ENCODE peak calls at places on chromosomes 16 and 17, in six cellular contexts. One of them, this sample, is unnamed.
A peak's percentile ranks its signal among the peaks of the same experiment; 100 is the strongest.

GRCh38 chr17:77961741-77962140 is 3.2 kb downstream of the TNRC6C start:
- DNase-seq in CD4-positive, alpha-beta memory T cell: no peak
- DNase-seq in hepatic stellate cell: no peak
- DNase-seq in right cardiac atrium: no peak
- DNase-seq in nucleus accumbens: no peak
- DNase-seq in cardiac fibroblast: no peak
- DNase-seq in this sample: no peak

GRCh38 chr17:49217651-49218413 is 7.3 kb downstream of the ABI3 start:
- DNase-seq in hepatic stellate cell: no peak
- DNase-seq in nucleus accumbens: no peak
- DNase-seq in cardiac fibroblast: no peak
- DNase-seq in CD4-positive, alpha-beta memory T cell: peak; percentile 74
- DNase-seq in right cardiac atrium: peak; percentile 86
- DNase-seq in this sample: peak; percentile 71

GRCh38 chr17:32813021-32813420 is 63.9 kb downstream of the MYO1D start:
- DNase-seq in CD4-positive, alpha-beta memory T cell: no peak
- DNase-seq in hepatic stellate cell: no peak
- DNase-seq in cardiac fibroblast: peak; percentile 79
- DNase-seq in nucleus accumbens: no peak
- DNase-seq in right cardiac atrium: no peak
- DNase-seq in this sample: no peak

GRCh38 chr17:81330884-81331245 is 35.8 kb upstream of the SLC38A10 start:
- DNase-seq in hepatic stellate cell: no peak
- DNase-seq in nucleus accumbens: no peak
- DNase-seq in right cardiac atrium: no peak
- DNase-seq in cardiac fibroblast: no peak
- DNase-seq in CD4-positive, alpha-beta memory T cell: no peak
- DNase-seq in this sample: no peak

GRCh38 chr16:76386784-76387183 is 109.6 kb downstream of the CNTNAP4 start:
- DNase-seq in hepatic stellate cell: peak; percentile 4
- DNase-seq in CD4-positive, alpha-beta memory T cell: no peak
- DNase-seq in right cardiac atrium: no peak
- DNase-seq in nucleus accumbens: no peak
- DNase-seq in cardiac fibroblast: peak; percentile 81
- DNase-seq in this sample: no peak

GRCh38 chr17:73467651-73468050 is 155.8 kb upstream of the CDC42EP4 start:
- DNase-seq in right cardiac atrium: no peak
- DNase-seq in hepatic stellate cell: no peak
- DNase-seq in CD4-positive, alpha-beta memory T cell: no peak
- DNase-seq in cardiac fibroblast: no peak
- DNase-seq in nucleus accumbens: no peak
- DNase-seq in this sample: no peak

GRCh38 chr16:85245307-85246172 is 133.3 kb upstream of the CIBAR2 start:
- DNase-seq in hepatic stellate cell: peak; percentile 79
- DNase-seq in cardiac fibroblast: peak; percentile 69
- DNase-seq in right cardiac atrium: peak; percentile 87
- DNase-seq in nucleus accumbens: no peak
- DNase-seq in CD4-positive, alpha-beta memory T cell: peak; percentile 25
- DNase-seq in this sample: no peak

GRCh38 chr17:74391771-74392170 is 24.5 kb downstream of the GPR142 start:
- DNase-seq in right cardiac atrium: no peak
- DNase-seq in hepatic stellate cell: no peak
- DNase-seq in CD4-positive, alpha-beta memory T cell: no peak
- DNase-seq in cardiac fibroblast: no peak
- DNase-seq in nucleus accumbens: no peak
- DNase-seq in this sample: no peak

GRCh38 chr16:85390511-85391174 is 222.5 kb upstream of the GSE1 start:
- DNase-seq in nucleus accumbens: no peak
- DNase-seq in right cardiac atrium: peak; percentile 93
- DNase-seq in cardiac fibroblast: peak; percentile 87
- DNase-seq in hepatic stellate cell: peak; percentile 49
- DNase-seq in CD4-positive, alpha-beta memory T cell: no peak
- DNase-seq in this sample: peak; percentile 87

GRCh38 chr17:81064746-81065475 is 30.0 kb downstream of the BAIAP2 start:
- DNase-seq in cardiac fibroblast: peak; percentile 39
- DNase-seq in hepatic stellate cell: peak; percentile 39
- DNase-seq in right cardiac atrium: peak; percentile 82
- DNase-seq in nucleus accumbens: no peak
- DNase-seq in CD4-positive, alpha-beta memory T cell: no peak
- DNase-seq in this sample: no peak

GRCh38 chr16:10343124-10343760 is 42.6 kb upstream of the ATF7IP2 start:
- DNase-seq in CD4-positive, alpha-beta memory T cell: no peak
- DNase-seq in hepatic stellate cell: no peak
- DNase-seq in nucleus accumbens: no peak
- DNase-seq in cardiac fibroblast: no peak
- DNase-seq in right cardiac atrium: no peak
- DNase-seq in this sample: no peak

GRCh38 chr17:78991017-78991783 is 11.5 kb upstream of the LGALS3BP start:
- DNase-seq in nucleus accumbens: no peak
- DNase-seq in right cardiac atrium: peak; percentile 30
- DNase-seq in CD4-positive, alpha-beta memory T cell: no peak
- DNase-seq in cardiac fibroblast: no peak
- DNase-seq in hepatic stellate cell: no peak
- DNase-seq in this sample: no peak

GRCh38 chr17:78166416-78166815 is 2.0 kb upstream of the SYNGR2 start:
- DNase-seq in nucleus accumbens: no peak
- DNase-seq in CD4-positive, alpha-beta memory T cell: no peak
- DNase-seq in right cardiac atrium: no peak
- DNase-seq in hepatic stellate cell: no peak
- DNase-seq in cardiac fibroblast: no peak
- DNase-seq in this sample: no peak

GRCh38 chr16:16025214-16025968 is 76.0 kb downstream of the ABCC1 start:
- DNase-seq in cardiac fibroblast: peak; percentile 93
- DNase-seq in nucleus accumbens: no peak
- DNase-seq in CD4-positive, alpha-beta memory T cell: peak; percentile 56
- DNase-seq in right cardiac atrium: peak; percentile 61
- DNase-seq in hepatic stellate cell: peak; percentile 88
- DNase-seq in this sample: no peak

GRCh38 chr17:60321336-60322055 is 70.4 kb downstream of the USP32 start:
- DNase-seq in cardiac fibroblast: no peak
- DNase-seq in hepatic stellate cell: no peak
- DNase-seq in nucleus accumbens: no peak
- DNase-seq in CD4-positive, alpha-beta memory T cell: no peak
- DNase-seq in right cardiac atrium: no peak
- DNase-seq in this sample: no peak

GRCh38 chr16:30762991-30763725 is 1.0 kb downstream of the RNF40 start:
- DNase-seq in CD4-positive, alpha-beta memory T cell: no peak
- DNase-seq in nucleus accumbens: no peak
- DNase-seq in hepatic stellate cell: no peak
- DNase-seq in cardiac fibroblast: no peak
- DNase-seq in right cardiac atrium: no peak
- DNase-seq in this sample: peak; percentile 51

GRCh38 chr16:50888486-50889261 is 146.8 kb downstream of the CYLD start:
- DNase-seq in CD4-positive, alpha-beta memory T cell: no peak
- DNase-seq in cardiac fibroblast: no peak
- DNase-seq in hepatic stellate cell: no peak
- DNase-seq in nucleus accumbens: no peak
- DNase-seq in right cardiac atrium: no peak
- DNase-seq in this sample: no peak